ENCODE peak calls at places on chromosomes 13 and 19, in nine cellular contexts. One of them, this sample, is unnamed.

GRCh38 chr19:39814595-39814994 is 19.4 kb downstream of the DYRK1B start:
- DNase-seq in fibroblast of mammary gland: no peak
- DNase-seq in NCI-H82: no peak
- DNase-seq in kidney tubule cell: no peak
- DNase-seq in NCI-H345: no peak
- DNase-seq in NCI-H748 treated with DMSO at 0.1 percent for 48 hours: no peak
- DNase-seq in tibial artery: no peak
- DNase-seq in iris pigment epithelial cell: peak; percentile 20
- DNase-seq in stimulated activated CD4-positive, alpha-beta T cell treated with anti-CD3 and anti-CD28 coated beads, Interleukin-15, amount 100 ng/mL, for 1 hour: no peak
- DNase-seq in this sample: no peak

GRCh38 chr19:58367698-58368454 is 5.3 kb upstream of the ZNF497 start:
- DNase-seq in fibroblast of mammary gland: no peak
- DNase-seq in NCI-H748 treated with DMSO at 0.1 percent for 48 hours: no peak
- DNase-seq in tibial artery: no peak
- DNase-seq in iris pigment epithelial cell: no peak
- DNase-seq in stimulated activated CD4-positive, alpha-beta T cell treated with anti-CD3 and anti-CD28 coated beads, Interleukin-15, amount 100 ng/mL, for 1 hour: no peak
- DNase-seq in NCI-H82: no peak
- DNase-seq in NCI-H345: no peak
- DNase-seq in kidney tubule cell: no peak
- DNase-seq in this sample: no peak

GRCh38 chr13:111614613-111615012 is 294.2 kb downstream of the TEX29 start:
- DNase-seq in tibial artery: no peak
- DNase-seq in stimulated activated CD4-positive, alpha-beta T cell treated with anti-CD3 and anti-CD28 coated beads, Interleukin-15, amount 100 ng/mL, for 1 hour: no peak
- DNase-seq in NCI-H345: no peak
- DNase-seq in iris pigment epithelial cell: no peak
- DNase-seq in NCI-H82: no peak
- DNase-seq in fibroblast of mammary gland: no peak
- DNase-seq in kidney tubule cell: peak; percentile 39
- DNase-seq in NCI-H748 treated with DMSO at 0.1 percent for 48 hours: no peak
- DNase-seq in this sample: no peak

GRCh38 chr19:39398297-39398864 is 7.2 kb downstream of the MED29 start:
- DNase-seq in NCI-H82: no peak
- DNase-seq in NCI-H748 treated with DMSO at 0.1 percent for 48 hours: no peak
- DNase-seq in iris pigment epithelial cell: peak; percentile 88
- DNase-seq in fibroblast of mammary gland: peak; percentile 96
- DNase-seq in tibial artery: peak; percentile 86
- DNase-seq in kidney tubule cell: peak; percentile 61
- DNase-seq in NCI-H345: no peak
- DNase-seq in stimulated activated CD4-positive, alpha-beta T cell treated with anti-CD3 and anti-CD28 coated beads, Interleukin-15, amount 100 ng/mL, for 1 hour: no peak
- DNase-seq in this sample: peak; percentile 97

GRCh38 chr19:5115771-5116202 is 146.9 kb downstream of the KDM4B start:
- DNase-seq in fibroblast of mammary gland: peak; percentile 66
- DNase-seq in iris pigment epithelial cell: peak; percentile 81
- DNase-seq in stimulated activated CD4-positive, alpha-beta T cell treated with anti-CD3 and anti-CD28 coated beads, Interleukin-15, amount 100 ng/mL, for 1 hour: no peak
- DNase-seq in NCI-H748 treated with DMSO at 0.1 percent for 48 hours: no peak
- DNase-seq in NCI-H345: no peak
- DNase-seq in tibial artery: no peak
- DNase-seq in kidney tubule cell: no peak
- DNase-seq in NCI-H82: no peak
- DNase-seq in this sample: peak; percentile 65

GRCh38 chr13:63088226-63088625 is 1672.6 kb upstream of the PCDH20 start:
- DNase-seq in tibial artery: no peak
- DNase-seq in iris pigment epithelial cell: peak; percentile 32
- DNase-seq in NCI-H345: no peak
- DNase-seq in kidney tubule cell: no peak
- DNase-seq in fibroblast of mammary gland: peak; percentile 56
- DNase-seq in stimulated activated CD4-positive, alpha-beta T cell treated with anti-CD3 and anti-CD28 coated beads, Interleukin-15, amount 100 ng/mL, for 1 hour: no peak
- DNase-seq in NCI-H748 treated with DMSO at 0.1 percent for 48 hours: no peak
- DNase-seq in NCI-H82: no peak
- DNase-seq in this sample: peak; percentile 1

GRCh38 chr13:90640976-90641375 is 706.5 kb upstream of the MIR17HG start:
- DNase-seq in NCI-H345: no peak
- DNase-seq in iris pigment epithelial cell: peak; percentile 79
- DNase-seq in kidney tubule cell: peak; percentile 20
- DNase-seq in NCI-H748 treated with DMSO at 0.1 percent for 48 hours: no peak
- DNase-seq in NCI-H82: no peak
- DNase-seq in fibroblast of mammary gland: peak; percentile 38
- DNase-seq in tibial artery: no peak
- DNase-seq in stimulated activated CD4-positive, alpha-beta T cell treated with anti-CD3 and anti-CD28 coated beads, Interleukin-15, amount 100 ng/mL, for 1 hour: no peak
- DNase-seq in this sample: peak; percentile 69

GRCh38 chr13:92137519-92137918 is 739.1 kb downstream of the GPC5 start:
- DNase-seq in NCI-H748 treated with DMSO at 0.1 percent for 48 hours: no peak
- DNase-seq in NCI-H82: no peak
- DNase-seq in NCI-H345: no peak
- DNase-seq in fibroblast of mammary gland: peak; percentile 3
- DNase-seq in stimulated activated CD4-positive, alpha-beta T cell treated with anti-CD3 and anti-CD28 coated beads, Interleukin-15, amount 100 ng/mL, for 1 hour: no peak
- DNase-seq in iris pigment epithelial cell: peak; percentile 6
- DNase-seq in kidney tubule cell: peak; percentile 62
- DNase-seq in tibial artery: no peak
- DNase-seq in this sample: no peak

GRCh38 chr19:13526552-13526951 is 20.3 kb upstream of the CACNA1A start:
- DNase-seq in kidney tubule cell: peak; percentile 28
- DNase-seq in fibroblast of mammary gland: peak; percentile 15
- DNase-seq in tibial artery: no peak
- DNase-seq in iris pigment epithelial cell: peak; percentile 9
- DNase-seq in NCI-H82: peak; percentile 36
- DNase-seq in stimulated activated CD4-positive, alpha-beta T cell treated with anti-CD3 and anti-CD28 coated beads, Interleukin-15, amount 100 ng/mL, for 1 hour: no peak
- DNase-seq in NCI-H748 treated with DMSO at 0.1 percent for 48 hours: no peak
- DNase-seq in NCI-H345: no peak
- DNase-seq in this sample: peak; percentile 49

GRCh38 chr19:17468302-17469091 is 1.8 kb upstream of the SLC27A1 start:
- DNase-seq in fibroblast of mammary gland: no peak
- DNase-seq in NCI-H82: no peak
- DNase-seq in NCI-H345: no peak
- DNase-seq in iris pigment epithelial cell: no peak
- DNase-seq in kidney tubule cell: no peak
- DNase-seq in NCI-H748 treated with DMSO at 0.1 percent for 48 hours: no peak
- DNase-seq in stimulated activated CD4-positive, alpha-beta T cell treated with anti-CD3 and anti-CD28 coated beads, Interleukin-15, amount 100 ng/mL, for 1 hour: no peak
- DNase-seq in tibial artery: peak; percentile 79
- DNase-seq in this sample: peak; percentile 55

GRCh38 chr19:16594131-16594586 is 21.9 kb upstream of the SLC35E1 start:
- DNase-seq in fibroblast of mammary gland: no peak
- DNase-seq in tibial artery: no peak
- DNase-seq in NCI-H82: no peak
- DNase-seq in NCI-H345: no peak
- DNase-seq in stimulated activated CD4-positive, alpha-beta T cell treated with anti-CD3 and anti-CD28 coated beads, Interleukin-15, amount 100 ng/mL, for 1 hour: no peak
- DNase-seq in kidney tubule cell: no peak
- DNase-seq in NCI-H748 treated with DMSO at 0.1 percent for 48 hours: no peak
- DNase-seq in iris pigment epithelial cell: no peak
- DNase-seq in this sample: no peak

GRCh38 chr19:4354282-4354681 is 10.9 kb downstream of the MPND start:
- DNase-seq in fibroblast of mammary gland: no peak
- DNase-seq in tibial artery: no peak
- DNase-seq in stimulated activated CD4-positive, alpha-beta T cell treated with anti-CD3 and anti-CD28 coated beads, Interleukin-15, amount 100 ng/mL, for 1 hour: no peak
- DNase-seq in NCI-H748 treated with DMSO at 0.1 percent for 48 hours: no peak
- DNase-seq in iris pigment epithelial cell: no peak
- DNase-seq in kidney tubule cell: no peak
- DNase-seq in NCI-H82: no peak
- DNase-seq in NCI-H345: no peak
- DNase-seq in this sample: no peak

GRCh38 chr19:5772416-5772815 is 12.1 kb downstream of the PRR22 start:
- DNase-seq in NCI-H82: no peak
- DNase-seq in iris pigment epithelial cell: no peak
- DNase-seq in tibial artery: no peak
- DNase-seq in stimulated activated CD4-positive, alpha-beta T cell treated with anti-CD3 and anti-CD28 coated beads, Interleukin-15, amount 100 ng/mL, for 1 hour: no peak
- DNase-seq in kidney tubule cell: no peak
- DNase-seq in NCI-H345: no peak
- DNase-seq in NCI-H748 treated with DMSO at 0.1 percent for 48 hours: no peak
- DNase-seq in fibroblast of mammary gland: no peak
- DNase-seq in this sample: no peak

GRCh38 chr13:111973186-111974064 is 93.5 kb upstream of the SOX1 start:
- DNase-seq in stimulated activated CD4-positive, alpha-beta T cell treated with anti-CD3 and anti-CD28 coated beads, Interleukin-15, amount 100 ng/mL, for 1 hour: no peak
- DNase-seq in kidney tubule cell: no peak
- DNase-seq in tibial artery: no peak
- DNase-seq in NCI-H82: no peak
- DNase-seq in NCI-H748 treated with DMSO at 0.1 percent for 48 hours: no peak
- DNase-seq in NCI-H345: peak; percentile 44
- DNase-seq in fibroblast of mammary gland: no peak
- DNase-seq in iris pigment epithelial cell: no peak
- DNase-seq in this sample: no peak

GRCh38 chr13:112057736-112058518 is 9.0 kb upstream of the SOX1 start:
- DNase-seq in iris pigment epithelial cell: no peak
- DNase-seq in kidney tubule cell: no peak
- DNase-seq in NCI-H748 treated with DMSO at 0.1 percent for 48 hours: no peak
- DNase-seq in tibial artery: no peak
- DNase-seq in stimulated activated CD4-positive, alpha-beta T cell treated with anti-CD3 and anti-CD28 coated beads, Interleukin-15, amount 100 ng/mL, for 1 hour: no peak
- DNase-seq in fibroblast of mammary gland: no peak
- DNase-seq in NCI-H345: peak; percentile 67
- DNase-seq in NCI-H82: no peak
- DNase-seq in this sample: no peak

GRCh38 chr19:53156888-53157287 is 2.0 kb downstream of the ZNF347 start:
- DNase-seq in NCI-H82: no peak
- DNase-seq in kidney tubule cell: no peak
- DNase-seq in iris pigment epithelial cell: no peak
- DNase-seq in fibroblast of mammary gland: no peak
- DNase-seq in stimulated activated CD4-positive, alpha-beta T cell treated with anti-CD3 and anti-CD28 coated beads, Interleukin-15, amount 100 ng/mL, for 1 hour: no peak
- DNase-seq in NCI-H345: no peak
- DNase-seq in NCI-H748 treated with DMSO at 0.1 percent for 48 hours: no peak
- DNase-seq in tibial artery: no peak
- DNase-seq in this sample: no peak

GRCh38 chr13:32430018-32430747 is 2.3 kb upstream of the N4BP2L1 start:
- DNase-seq in kidney tubule cell: no peak
- DNase-seq in stimulated activated CD4-positive, alpha-beta T cell treated with anti-CD3 and anti-CD28 coated beads, Interleukin-15, amount 100 ng/mL, for 1 hour: no peak
- DNase-seq in NCI-H345: no peak
- DNase-seq in fibroblast of mammary gland: no peak
- DNase-seq in iris pigment epithelial cell: no peak
- DNase-seq in NCI-H82: no peak
- DNase-seq in NCI-H748 treated with DMSO at 0.1 percent for 48 hours: no peak
- DNase-seq in tibial artery: no peak
- DNase-seq in this sample: no peak

GRCh38 chr13:73129023-73129422 is 70.2 kb downstream of the KLF5 start:
- DNase-seq in NCI-H748 treated with DMSO at 0.1 percent for 48 hours: no peak
- DNase-seq in tibial artery: no peak
- DNase-seq in NCI-H345: no peak
- DNase-seq in fibroblast of mammary gland: no peak
- DNase-seq in kidney tubule cell: no peak
- DNase-seq in stimulated activated CD4-positive, alpha-beta T cell treated with anti-CD3 and anti-CD28 coated beads, Interleukin-15, amount 100 ng/mL, for 1 hour: no peak
- DNase-seq in NCI-H82: no peak
- DNase-seq in iris pigment epithelial cell: peak; percentile 20
- DNase-seq in this sample: no peak

GRCh38 chr19:46299004-46299509 is 2.2 kb downstream of the HIF3A start:
- DNase-seq in kidney tubule cell: peak; percentile 86
- DNase-seq in tibial artery: peak; percentile 96
- DNase-seq in NCI-H748 treated with DMSO at 0.1 percent for 48 hours: peak; percentile 96
- DNase-seq in fibroblast of mammary gland: peak; percentile 88
- DNase-seq in NCI-H82: peak; percentile 81
- DNase-seq in iris pigment epithelial cell: peak; percentile 90
- DNase-seq in stimulated activated CD4-positive, alpha-beta T cell treated with anti-CD3 and anti-CD28 coated beads, Interleukin-15, amount 100 ng/mL, for 1 hour: no peak
- DNase-seq in NCI-H345: peak; percentile 94
- DNase-seq in this sample: peak; percentile 88

GRCh38 chr19:46372901-46373572 is 26.1 kb downstream of the PPP5C start:
- DNase-seq in kidney tubule cell: no peak
- DNase-seq in fibroblast of mammary gland: peak; percentile 62
- DNase-seq in stimulated activated CD4-positive, alpha-beta T cell treated with anti-CD3 and anti-CD28 coated beads, Interleukin-15, amount 100 ng/mL, for 1 hour: no peak
- DNase-seq in tibial artery: no peak
- DNase-seq in NCI-H345: peak; percentile 84
- DNase-seq in iris pigment epithelial cell: peak; percentile 58
- DNase-seq in NCI-H82: no peak
- DNase-seq in NCI-H748 treated with DMSO at 0.1 percent for 48 hours: no peak
- DNase-seq in this sample: peak; percentile 79

GRCh38 chr19:8323781-8324185 is 2.5 kb downstream of the RPS28 start:
- DNase-seq in fibroblast of mammary gland: no peak
- DNase-seq in kidney tubule cell: no peak
- DNase-seq in iris pigment epithelial cell: no peak
- DNase-seq in NCI-H345: no peak
- DNase-seq in NCI-H82: no peak
- DNase-seq in stimulated activated CD4-positive, alpha-beta T cell treated with anti-CD3 and anti-CD28 coated beads, Interleukin-15, amount 100 ng/mL, for 1 hour: no peak
- DNase-seq in tibial artery: no peak
- DNase-seq in NCI-H748 treated with DMSO at 0.1 percent for 48 hours: no peak
- DNase-seq in this sample: no peak

GRCh38 chr13:98848736-98849135 is 96.3 kb upstream of the SLC15A1 start:
- DNase-seq in kidney tubule cell: no peak
- DNase-seq in fibroblast of mammary gland: peak; percentile 82
- DNase-seq in NCI-H345: no peak
- DNase-seq in tibial artery: peak; percentile 48
- DNase-seq in iris pigment epithelial cell: no peak
- DNase-seq in NCI-H82: no peak
- DNase-seq in stimulated activated CD4-positive, alpha-beta T cell treated with anti-CD3 and anti-CD28 coated beads, Interleukin-15, amount 100 ng/mL, for 1 hour: no peak
- DNase-seq in NCI-H748 treated with DMSO at 0.1 percent for 48 hours: no peak
- DNase-seq in this sample: peak; percentile 37

GRCh38 chr13:29702912-29703351 is 107.4 kb upstream of the SLC7A1 start:
- DNase-seq in NCI-H82: peak; percentile 93
- DNase-seq in iris pigment epithelial cell: peak; percentile 91
- DNase-seq in NCI-H345: no peak
- DNase-seq in NCI-H748 treated with DMSO at 0.1 percent for 48 hours: no peak
- DNase-seq in kidney tubule cell: no peak
- DNase-seq in stimulated activated CD4-positive, alpha-beta T cell treated with anti-CD3 and anti-CD28 coated beads, Interleukin-15, amount 100 ng/mL, for 1 hour: no peak
- DNase-seq in fibroblast of mammary gland: peak; percentile 93
- DNase-seq in tibial artery: peak; percentile 44
- DNase-seq in this sample: peak; percentile 96

GRCh38 chr19:789473-790052 is 7.7 kb upstream of the PTBP1 start:
- DNase-seq in stimulated activated CD4-positive, alpha-beta T cell treated with anti-CD3 and anti-CD28 coated beads, Interleukin-15, amount 100 ng/mL, for 1 hour: no peak
- DNase-seq in iris pigment epithelial cell: peak; percentile 35
- DNase-seq in NCI-H748 treated with DMSO at 0.1 percent for 48 hours: no peak
- DNase-seq in NCI-H82: no peak
- DNase-seq in tibial artery: no peak
- DNase-seq in fibroblast of mammary gland: no peak
- DNase-seq in NCI-H345: no peak
- DNase-seq in kidney tubule cell: no peak
- DNase-seq in this sample: peak; percentile 23

GRCh38 chr19:48578891-48579290 is 26.9 kb downstream of the SULT2B1 start:
- DNase-seq in tibial artery: no peak
- DNase-seq in NCI-H82: no peak
- DNase-seq in kidney tubule cell: no peak
- DNase-seq in iris pigment epithelial cell: no peak
- DNase-seq in fibroblast of mammary gland: no peak
- DNase-seq in stimulated activated CD4-positive, alpha-beta T cell treated with anti-CD3 and anti-CD28 coated beads, Interleukin-15, amount 100 ng/mL, for 1 hour: no peak
- DNase-seq in NCI-H345: no peak
- DNase-seq in NCI-H748 treated with DMSO at 0.1 percent for 48 hours: no peak
- DNase-seq in this sample: peak; percentile 23

GRCh38 chr13:113083402-113084061 is 22.1 kb upstream of the F7 start:
- DNase-seq in iris pigment epithelial cell: no peak
- DNase-seq in tibial artery: no peak
- DNase-seq in NCI-H345: peak; percentile 79
- DNase-seq in NCI-H748 treated with DMSO at 0.1 percent for 48 hours: no peak
- DNase-seq in NCI-H82: peak; percentile 45
- DNase-seq in kidney tubule cell: no peak
- DNase-seq in stimulated activated CD4-positive, alpha-beta T cell treated with anti-CD3 and anti-CD28 coated beads, Interleukin-15, amount 100 ng/mL, for 1 hour: no peak
- DNase-seq in fibroblast of mammary gland: peak; percentile 69
- DNase-seq in this sample: peak; percentile 73

GRCh38 chr19:44202974-44203373 is 9.4 kb upstream of the ZNF227 start:
- DNase-seq in kidney tubule cell: no peak
- DNase-seq in NCI-H345: no peak
- DNase-seq in tibial artery: no peak
- DNase-seq in iris pigment epithelial cell: no peak
- DNase-seq in NCI-H748 treated with DMSO at 0.1 percent for 48 hours: no peak
- DNase-seq in fibroblast of mammary gland: no peak
- DNase-seq in stimulated activated CD4-positive, alpha-beta T cell treated with anti-CD3 and anti-CD28 coated beads, Interleukin-15, amount 100 ng/mL, for 1 hour: no peak
- DNase-seq in NCI-H82: no peak
- DNase-seq in this sample: no peak

GRCh38 chr13:74557870-74558269 is 423.7 kb upstream of the KLF12 start:
- DNase-seq in iris pigment epithelial cell: no peak
- DNase-seq in NCI-H345: no peak
- DNase-seq in NCI-H82: peak; percentile 32
- DNase-seq in NCI-H748 treated with DMSO at 0.1 percent for 48 hours: no peak
- DNase-seq in kidney tubule cell: no peak
- DNase-seq in fibroblast of mammary gland: no peak
- DNase-seq in tibial artery: no peak
- DNase-seq in stimulated activated CD4-positive, alpha-beta T cell treated with anti-CD3 and anti-CD28 coated beads, Interleukin-15, amount 100 ng/mL, for 1 hour: no peak
- DNase-seq in this sample: no peak

GRCh38 chr13:25046985-25047660 is 48.8 kb upstream of the PABPC3 start:
- DNase-seq in kidney tubule cell: peak; percentile 18
- DNase-seq in fibroblast of mammary gland: peak; percentile 17
- DNase-seq in stimulated activated CD4-positive, alpha-beta T cell treated with anti-CD3 and anti-CD28 coated beads, Interleukin-15, amount 100 ng/mL, for 1 hour: no peak
- DNase-seq in NCI-H82: peak; percentile 84
- DNase-seq in NCI-H748 treated with DMSO at 0.1 percent for 48 hours: peak; percentile 58
- DNase-seq in iris pigment epithelial cell: peak; percentile 22
- DNase-seq in NCI-H345: peak; percentile 23
- DNase-seq in tibial artery: no peak
- DNase-seq in this sample: peak; percentile 67

This sample was measured in GM23248.